ENCODE peak calls at places on chromosome 5, in eight cellular contexts. One of them, this sample, is unnamed.

GRCh38 chr5:146785065-146785464 is 93.5 kb downstream of the PPP2R2B start:
- DNase-seq in endodermal cell: no peak
- DNase-seq in CD4-positive, alpha-beta T cell: no peak
- DNase-seq in PC-9: no peak
- DNase-seq in colonic mucosa: no peak
- DNase-seq in tibial artery: peak; percentile 49
- DNase-seq in H1: no peak
- DNase-seq in left ventricle myocardium inferior: no peak
- DNase-seq in this sample: no peak

GRCh38 chr5:96125335-96125891 is 163.8 kb upstream of the ELL2 start:
- DNase-seq in endodermal cell: no peak
- DNase-seq in CD4-positive, alpha-beta T cell: no peak
- DNase-seq in PC-9: no peak
- DNase-seq in colonic mucosa: no peak
- DNase-seq in tibial artery: no peak
- DNase-seq in H1: no peak
- DNase-seq in left ventricle myocardium inferior: no peak
- DNase-seq in this sample: no peak

GRCh38 chr5:86570427-86571083 is 47.2 kb upstream of the COX7C start:
- DNase-seq in endodermal cell: peak; percentile 40
- DNase-seq in CD4-positive, alpha-beta T cell: no peak
- DNase-seq in PC-9: no peak
- DNase-seq in colonic mucosa: no peak
- DNase-seq in tibial artery: no peak
- DNase-seq in H1: no peak
- DNase-seq in left ventricle myocardium inferior: no peak
- DNase-seq in this sample: no peak

GRCh38 chr5:96177303-96177869 is 215.7 kb upstream of the ELL2 start:
- DNase-seq in endodermal cell: no peak
- DNase-seq in CD4-positive, alpha-beta T cell: no peak
- DNase-seq in PC-9: peak; percentile 41
- DNase-seq in colonic mucosa: no peak
- DNase-seq in tibial artery: no peak
- DNase-seq in H1: no peak
- DNase-seq in left ventricle myocardium inferior: no peak
- DNase-seq in this sample: no peak

GRCh38 chr5:93891491-93892480 is 150.4 kb upstream of the POU5F2 start:
- DNase-seq in endodermal cell: no peak
- DNase-seq in CD4-positive, alpha-beta T cell: no peak
- DNase-seq in PC-9: no peak
- DNase-seq in colonic mucosa: no peak
- DNase-seq in tibial artery: no peak
- DNase-seq in H1: no peak
- DNase-seq in left ventricle myocardium inferior: no peak
- DNase-seq in this sample: no peak

GRCh38 chr5:74538206-74538661 is 102.3 kb downstream of the ENC1 start:
- DNase-seq in endodermal cell: no peak
- DNase-seq in CD4-positive, alpha-beta T cell: no peak
- DNase-seq in PC-9: peak; percentile 45
- DNase-seq in colonic mucosa: peak; percentile 21
- DNase-seq in tibial artery: peak; percentile 81
- DNase-seq in H1: no peak
- DNase-seq in left ventricle myocardium inferior: peak; percentile 72
- DNase-seq in this sample: peak; percentile 74

GRCh38 chr5:179414459-179415215 is 69.4 kb upstream of the ADAMTS2 start:
- DNase-seq in endodermal cell: no peak
- DNase-seq in CD4-positive, alpha-beta T cell: no peak
- DNase-seq in PC-9: no peak
- DNase-seq in colonic mucosa: peak; percentile 12
- DNase-seq in tibial artery: no peak
- DNase-seq in H1: peak; percentile 23
- DNase-seq in left ventricle myocardium inferior: no peak
- DNase-seq in this sample: no peak

GRCh38 chr5:80192507-80193241 is 63.2 kb downstream of the SERINC5 start:
- DNase-seq in endodermal cell: peak; percentile 56
- DNase-seq in CD4-positive, alpha-beta T cell: no peak
- DNase-seq in PC-9: no peak
- DNase-seq in colonic mucosa: no peak
- DNase-seq in tibial artery: no peak
- DNase-seq in H1: no peak
- DNase-seq in left ventricle myocardium inferior: no peak
- DNase-seq in this sample: no peak

GRCh38 chr5:592158-592557 is 20.0 kb upstream of the CEP72 start:
- DNase-seq in endodermal cell: peak; percentile 36
- DNase-seq in CD4-positive, alpha-beta T cell: peak; percentile 21
- DNase-seq in PC-9: no peak
- DNase-seq in colonic mucosa: no peak
- DNase-seq in tibial artery: no peak
- DNase-seq in H1: no peak
- DNase-seq in left ventricle myocardium inferior: no peak
- DNase-seq in this sample: peak; percentile 19

GRCh38 chr5:93620487-93621339 is 37.7 kb downstream of the NR2F1 start:
- DNase-seq in endodermal cell: peak; percentile 91
- DNase-seq in CD4-positive, alpha-beta T cell: peak; percentile 52
- DNase-seq in PC-9: peak; percentile 58
- DNase-seq in colonic mucosa: peak; percentile 76
- DNase-seq in tibial artery: peak; percentile 65
- DNase-seq in H1: peak; percentile 72
- DNase-seq in left ventricle myocardium inferior: peak; percentile 61
- DNase-seq in this sample: peak; percentile 93

GRCh38 chr5:126516133-126516532 is 78.9 kb downstream of the ALDH7A1 start:
- DNase-seq in endodermal cell: peak; percentile 5
- DNase-seq in CD4-positive, alpha-beta T cell: no peak
- DNase-seq in PC-9: no peak
- DNase-seq in colonic mucosa: no peak
- DNase-seq in tibial artery: no peak
- DNase-seq in H1: no peak
- DNase-seq in left ventricle myocardium inferior: no peak
- DNase-seq in this sample: no peak

GRCh38 chr5:50963647-50964584 is 297.5 kb downstream of the PARP8 start:
- DNase-seq in endodermal cell: peak; percentile 72
- DNase-seq in CD4-positive, alpha-beta T cell: no peak
- DNase-seq in PC-9: no peak
- DNase-seq in colonic mucosa: no peak
- DNase-seq in tibial artery: no peak
- DNase-seq in H1: peak; percentile 45
- DNase-seq in left ventricle myocardium inferior: no peak
- DNase-seq in this sample: no peak

GRCh38 chr5:1208221-1208742 is 6.9 kb downstream of the SLC6A19 start:
- DNase-seq in endodermal cell: no peak
- DNase-seq in CD4-positive, alpha-beta T cell: no peak
- DNase-seq in PC-9: no peak
- DNase-seq in colonic mucosa: no peak
- DNase-seq in tibial artery: no peak
- DNase-seq in H1: no peak
- DNase-seq in left ventricle myocardium inferior: no peak
- DNase-seq in this sample: no peak

GRCh38 chr5:74639538-74640449 is 734 bp downstream of the ENC1 start:
- DNase-seq in endodermal cell: peak; percentile 80
- DNase-seq in CD4-positive, alpha-beta T cell: peak; percentile 35
- DNase-seq in PC-9: no peak
- DNase-seq in colonic mucosa: peak; percentile 46
- DNase-seq in tibial artery: peak; percentile 31
- DNase-seq in H1: peak; percentile 67
- DNase-seq in left ventricle myocardium inferior: peak; percentile 46
- DNase-seq in this sample: no peak

GRCh38 chr5:91266184-91266705 is 116.9 kb downstream of the ARRDC3 start:
- DNase-seq in endodermal cell: no peak
- DNase-seq in CD4-positive, alpha-beta T cell: no peak
- DNase-seq in PC-9: no peak
- DNase-seq in colonic mucosa: no peak
- DNase-seq in tibial artery: no peak
- DNase-seq in H1: no peak
- DNase-seq in left ventricle myocardium inferior: no peak
- DNase-seq in this sample: no peak

GRCh38 chr5:39363217-39363616 is 1.1 kb downstream of the C9 start:
- DNase-seq in endodermal cell: no peak
- DNase-seq in CD4-positive, alpha-beta T cell: no peak
- DNase-seq in PC-9: no peak
- DNase-seq in colonic mucosa: no peak
- DNase-seq in tibial artery: no peak
- DNase-seq in H1: no peak
- DNase-seq in left ventricle myocardium inferior: no peak
- DNase-seq in this sample: no peak

GRCh38 chr5:10709409-10709808 is 51.6 kb downstream of the DAP start:
- DNase-seq in endodermal cell: no peak
- DNase-seq in CD4-positive, alpha-beta T cell: no peak
- DNase-seq in PC-9: no peak
- DNase-seq in colonic mucosa: no peak
- DNase-seq in tibial artery: no peak
- DNase-seq in H1: no peak
- DNase-seq in left ventricle myocardium inferior: no peak
- DNase-seq in this sample: no peak
- H3K27ac ChIP-seq in endodermal cell: no peak overlapping the region
- H3K27ac ChIP-seq in CD4-positive, alpha-beta T cell: no peak overlapping the region
- H3K27ac ChIP-seq in PC-9: no peak overlapping the region
- H3K27ac ChIP-seq in colonic mucosa: no peak overlapping the region
- H3K27ac ChIP-seq in tibial artery: no peak overlapping the region
- H3K27ac ChIP-seq in H1: no peak overlapping the region
- H3K27ac ChIP-seq in left ventricle myocardium inferior: no peak overlapping the region
- H3K27ac ChIP-seq in this sample: no peak overlapping the region

GRCh38 chr5:170746952-170747340 is 36.6 kb upstream of the GABRP start:
- DNase-seq in endodermal cell: peak; percentile 44
- DNase-seq in CD4-positive, alpha-beta T cell: no peak
- DNase-seq in PC-9: no peak
- DNase-seq in colonic mucosa: no peak
- DNase-seq in tibial artery: no peak
- DNase-seq in H1: peak; percentile 37
- DNase-seq in left ventricle myocardium inferior: no peak
- DNase-seq in this sample: no peak

GRCh38 chr5:170747357-170747756 is 36.2 kb upstream of the GABRP start:
- DNase-seq in endodermal cell: peak; percentile 27
- DNase-seq in CD4-positive, alpha-beta T cell: no peak
- DNase-seq in PC-9: peak; percentile 46
- DNase-seq in colonic mucosa: no peak
- DNase-seq in tibial artery: no peak
- DNase-seq in H1: peak; percentile 36
- DNase-seq in left ventricle myocardium inferior: peak; percentile 73
- DNase-seq in this sample: no peak

GRCh38 chr5:170746081-170746951 is 37.2 kb upstream of the GABRP start:
- DNase-seq in endodermal cell: peak; percentile 52
- DNase-seq in CD4-positive, alpha-beta T cell: no peak
- DNase-seq in PC-9: no peak
- DNase-seq in colonic mucosa: no peak
- DNase-seq in tibial artery: no peak
- DNase-seq in H1: peak; percentile 46
- DNase-seq in left ventricle myocardium inferior: no peak
- DNase-seq in this sample: no peak

GRCh38 chr5:170748986-170749385 is 34.5 kb upstream of the GABRP start:
- DNase-seq in endodermal cell: peak; percentile 49
- DNase-seq in CD4-positive, alpha-beta T cell: no peak
- DNase-seq in PC-9: no peak
- DNase-seq in colonic mucosa: no peak
- DNase-seq in tibial artery: no peak
- DNase-seq in H1: peak; percentile 43
- DNase-seq in left ventricle myocardium inferior: no peak
- DNase-seq in this sample: no peak

GRCh38 chr5:170747851-170748250 is 35.7 kb upstream of the GABRP start:
- DNase-seq in endodermal cell: peak; percentile 91
- DNase-seq in CD4-positive, alpha-beta T cell: no peak
- DNase-seq in PC-9: no peak
- DNase-seq in colonic mucosa: no peak
- DNase-seq in tibial artery: no peak
- DNase-seq in H1: peak; percentile 77
- DNase-seq in left ventricle myocardium inferior: no peak
- DNase-seq in this sample: no peak
- TF ChIP-seq CTCF in endodermal cell: peak; percentile 90
- TF ChIP-seq CTCF in CD4-positive, alpha-beta T cell: no peak
- TF ChIP-seq CTCF in PC-9: peak; percentile 58
- TF ChIP-seq CTCF in colonic mucosa: no peak
- TF ChIP-seq CTCF in tibial artery: no peak
- TF ChIP-seq CTCF in H1: no peak
- TF ChIP-seq CTCF in left ventricle myocardium inferior: peak; percentile 57
- TF ChIP-seq CTCF in this sample: no peak

DNA sequence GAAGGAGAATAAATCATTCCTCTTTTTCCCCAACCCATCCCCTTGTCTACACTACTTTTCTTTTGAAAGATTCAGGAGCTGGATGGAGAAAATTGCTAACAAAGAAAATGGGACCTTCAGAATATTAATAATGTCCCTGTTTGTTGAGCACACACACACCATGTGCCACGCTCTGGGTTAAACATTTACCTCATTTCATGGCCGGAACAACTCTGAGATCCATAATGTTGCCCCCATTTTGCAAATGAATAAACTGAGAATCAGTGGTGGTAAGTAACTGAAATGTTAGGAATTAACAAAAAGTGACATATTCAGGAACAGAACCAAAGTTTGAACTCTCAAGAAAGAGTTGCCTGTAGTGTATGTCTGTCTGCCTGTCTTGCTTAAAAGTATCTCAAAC is 51.5 kb upstream of the SMAD5 start:
- DNase-seq in endodermal cell: peak; percentile 11
- DNase-seq in CD4-positive, alpha-beta T cell: no peak
- DNase-seq in PC-9: no peak
- DNase-seq in colonic mucosa: no peak
- DNase-seq in tibial artery: no peak
- DNase-seq in H1: no peak
- DNase-seq in left ventricle myocardium inferior: no peak
- DNase-seq in this sample: no peak
- H3K27ac ChIP-seq in endodermal cell: no peak overlapping the region
- H3K27ac ChIP-seq in CD4-positive, alpha-beta T cell: no peak overlapping the region
- H3K27ac ChIP-seq in PC-9: peak overlapping the region; percentile 26
- H3K27ac ChIP-seq in colonic mucosa: no peak overlapping the region
- H3K27ac ChIP-seq in tibial artery: peak overlapping the region; percentile 80
- H3K27ac ChIP-seq in H1: no peak overlapping the region
- H3K27ac ChIP-seq in left ventricle myocardium inferior: peak overlapping the region; percentile 91
- H3K27ac ChIP-seq in this sample: peak overlapping the region; percentile 10

DNA sequence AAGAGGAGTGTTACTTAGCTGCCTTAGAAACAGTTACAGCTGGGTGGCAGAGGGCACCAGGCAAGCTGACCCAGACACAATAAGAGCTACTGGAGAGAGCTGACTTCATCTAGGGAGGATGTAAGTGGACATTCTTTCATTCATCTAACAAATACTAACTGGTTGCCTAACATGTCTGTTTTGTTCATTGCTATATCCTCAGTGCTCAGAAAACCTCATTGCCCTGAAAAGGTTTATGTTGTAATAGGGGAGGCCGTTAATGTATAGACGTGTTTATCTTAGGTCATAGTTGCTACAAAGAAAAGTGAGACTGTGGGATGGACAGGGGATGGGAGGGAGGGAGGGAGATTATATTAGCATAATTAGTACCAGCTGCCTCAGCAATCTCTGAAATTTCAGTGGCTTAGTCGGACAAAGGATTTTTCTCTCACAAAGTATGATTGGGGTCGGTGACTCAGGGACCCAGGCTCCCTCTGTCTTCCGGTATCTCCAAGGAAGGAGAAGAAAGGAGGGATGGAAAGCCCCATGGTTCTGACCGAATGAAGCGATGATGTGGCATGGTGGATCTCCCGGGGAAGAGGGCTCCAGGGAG is 2.6 kb upstream of the SNX18 start:
- DNase-seq in endodermal cell: no peak
- DNase-seq in CD4-positive, alpha-beta T cell: no peak
- DNase-seq in PC-9: no peak
- DNase-seq in colonic mucosa: no peak
- DNase-seq in tibial artery: no peak
- DNase-seq in H1: no peak
- DNase-seq in left ventricle myocardium inferior: no peak
- DNase-seq in this sample: no peak
- TF ChIP-seq CTCF in endodermal cell: no peak
- TF ChIP-seq CTCF in CD4-positive, alpha-beta T cell: no peak
- TF ChIP-seq CTCF in PC-9: no peak
- TF ChIP-seq CTCF in colonic mucosa: no peak
- TF ChIP-seq CTCF in tibial artery: no peak
- TF ChIP-seq CTCF in H1: no peak
- TF ChIP-seq CTCF in left ventricle myocardium inferior: no peak
- TF ChIP-seq CTCF in this sample: no peak